ENCODE peak calls at places on chromosomes 16 and 17, in seven cellular contexts. G is tibial nerve, U is lower lobe of right lung, T is AG10803, W is cardiac muscle cell, Q is colonic mucosa, P is fibroblast of lung. R is an unnamed sample.

GRCh38 chr17:38969281-38969680 is 2.1 kb upstream of the FBXO47 start:
- DNase-seq in W (no peak), Q (no peak), P (no peak), G (no peak), T (no peak), U (no peak), R (no peak)

GRCh38 chr17:16916557-16916920 is 55.4 kb downstream of the TNFRSF13B start:
- DNase-seq in T (no peak), G (no peak), Q (no peak), W (no peak), P (no peak), U (peak; percentile 14), R (no peak)

GRCh38 chr16:84825896-84826557 is 6.2 kb downstream of the CRISPLD2 start:
- DNase-seq in T (peak; percentile 77), G (no peak), U (no peak), W (no peak), Q (no peak), P (peak; percentile 36), R (no peak)

GRCh38 chr17:13640559-13640958 is 38.8 kb upstream of the HS3ST3A1 start:
- DNase-seq in T (no peak), Q (no peak), G (no peak), W (no peak), U (no peak), P (no peak), R (no peak)

GRCh38 chr16:89484923-89485679 is 5.3 kb downstream of the ANKRD11 start:
- DNase-seq in P (no peak), G (no peak), W (no peak), U (no peak), Q (no peak), T (no peak), R (no peak)

GRCh38 chr16:85394511-85395206 is 218.5 kb upstream of the GSE1 start:
- DNase-seq in G (peak; percentile 11), W (no peak), P (no peak), Q (peak; percentile 19), U (peak; percentile 35), T (no peak), R (no peak)

GRCh38 chr16:58501242-58502131 is 1.5 kb downstream of the NDRG4 start:
- DNase-seq in Q (no peak), T (no peak), P (peak; percentile 16), W (peak; percentile 79), G (no peak), U (peak; percentile 53), R (no peak)

GRCh38 chr17:50817142-50817751 is 18.1 kb upstream of the WFIKKN2 start:
- DNase-seq in P (no peak), U (peak; percentile 66), Q (peak; percentile 55), W (peak; percentile 60), G (no peak), T (no peak), R (no peak)

GRCh38 chr17:57440522-57441269 is 184.4 kb downstream of the MSI2 start:
- DNase-seq in Q (peak; percentile 59), T (peak; percentile 47), U (peak; percentile 47), P (peak; percentile 98), G (peak; percentile 34), W (peak; percentile 93), R (peak; percentile 79)
- H3K4me3 ChIP-seq in Q (no peak overlapping the region), T (no peak overlapping the region), U (no peak overlapping the region), P (no peak overlapping the region), G (no peak overlapping the region), W (no peak overlapping the region), R (no peak overlapping the region)

GRCh38 chr17:36117505-36118382 is 14.1 kb downstream of the CCL4 start:
- DNase-seq in P (no peak), Q (no peak), G (no peak), U (no peak), T (no peak), W (no peak), R (no peak)

GRCh38 chr17:36107660-36108059 is 4.0 kb downstream of the CCL4 start:
- DNase-seq in G (no peak), Q (no peak), P (no peak), T (no peak), U (no peak), W (no peak), R (no peak)

DNA sequence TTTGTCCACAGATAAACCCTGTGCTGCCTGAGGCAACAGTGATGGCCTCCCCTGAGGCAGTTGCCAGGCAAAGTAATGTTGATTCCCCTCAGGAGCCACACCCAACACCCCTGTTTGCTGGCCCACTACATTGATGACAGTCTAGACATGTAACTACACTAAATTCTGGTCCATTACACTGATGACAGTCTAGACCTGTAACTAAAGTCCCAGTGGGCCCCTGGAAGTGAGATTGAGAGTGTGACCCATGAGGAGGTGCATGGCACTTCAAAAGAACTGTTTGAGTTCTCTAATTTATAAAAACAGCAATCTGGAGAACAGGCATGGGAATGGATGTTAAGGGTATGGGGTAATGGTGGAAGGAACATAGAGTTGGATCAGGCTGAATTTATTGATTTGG is 8.9 kb downstream of the CCL4 start:
- DNase-seq in W (no peak), Q (no peak), P (no peak), G (no peak), U (no peak), T (no peak), R (no peak)
- TF ChIP-seq CTCF in W (no peak), Q (no peak), P (no peak), G (no peak), U (no peak), T (no peak), R (no peak)

DNA sequence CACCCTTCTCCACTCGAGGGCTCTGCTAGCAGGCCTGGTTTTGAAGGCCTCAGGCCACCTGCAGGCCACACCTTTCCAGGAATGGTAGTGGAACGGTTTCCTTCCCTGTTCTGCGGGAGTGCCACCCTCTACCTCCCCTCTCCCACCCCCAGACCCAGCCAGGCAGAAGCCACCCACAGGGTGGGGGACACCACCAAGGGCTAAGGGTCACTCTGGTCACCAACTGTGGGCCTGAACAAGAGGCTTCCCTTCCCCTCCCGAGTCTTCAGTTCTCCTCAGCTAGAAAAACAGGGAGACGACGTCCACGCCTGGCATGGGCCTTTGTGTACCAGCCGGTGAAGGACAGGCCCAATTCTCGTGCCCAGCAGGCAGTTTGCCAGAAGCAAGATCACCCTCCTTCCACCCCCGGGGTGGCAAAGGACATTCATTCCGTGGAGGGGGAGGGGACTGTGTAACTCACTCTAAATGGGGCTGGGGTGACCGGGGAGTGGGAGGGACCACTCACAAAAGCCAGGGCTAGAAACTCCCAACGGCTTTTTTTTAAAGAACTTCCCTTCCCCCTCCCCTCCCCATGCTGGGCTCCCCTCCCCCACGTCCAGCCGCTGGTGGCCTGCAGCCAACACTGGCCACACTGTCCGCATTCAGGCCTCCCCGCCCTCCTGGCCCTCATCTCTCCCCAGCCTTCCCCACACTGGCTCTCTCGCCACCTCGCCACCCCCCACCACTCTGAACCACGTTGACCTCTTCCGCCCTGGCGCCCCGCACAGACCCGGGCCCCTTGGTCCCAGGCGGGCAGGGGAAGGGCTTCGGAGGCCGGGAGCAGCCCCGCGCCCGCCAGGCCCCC is 7.7 kb downstream of the CBX4 start:
- DNase-seq in Q (peak; percentile 61), P (no peak), U (peak; percentile 70), T (no peak), G (peak; percentile 66), W (peak; percentile 76), R (no peak)
- H3K4me3 ChIP-seq in Q (peak overlapping the region; percentile 11), P (peak overlapping the region; percentile 32), U (peak overlapping the region; percentile 44), T (no peak overlapping the region), G (peak overlapping the region; percentile 46), W (peak overlapping the region; percentile 17), R (no peak overlapping the region)

GRCh38 chr17:45972531-45972930 is 26.5 kb upstream of the STH start:
- DNase-seq in T (no peak), W (no peak), P (no peak), G (no peak), U (no peak), Q (no peak), R (no peak)

GRCh38 chr17:45970659-45971058 is 28.4 kb upstream of the STH start:
- DNase-seq in Q (no peak), W (no peak), G (no peak), T (no peak), U (no peak), P (no peak), R (no peak)

GRCh38 chr17:45973099-45973838 is 25.8 kb upstream of the STH start:
- DNase-seq in P (no peak), W (no peak), T (no peak), U (no peak), Q (peak; percentile 40), G (no peak), R (no peak)

GRCh38 chr17:45969726-45970125 is 29.3 kb upstream of the STH start:
- DNase-seq in P (no peak), U (no peak), Q (no peak), G (no peak), W (no peak), T (no peak), R (no peak)

DNA sequence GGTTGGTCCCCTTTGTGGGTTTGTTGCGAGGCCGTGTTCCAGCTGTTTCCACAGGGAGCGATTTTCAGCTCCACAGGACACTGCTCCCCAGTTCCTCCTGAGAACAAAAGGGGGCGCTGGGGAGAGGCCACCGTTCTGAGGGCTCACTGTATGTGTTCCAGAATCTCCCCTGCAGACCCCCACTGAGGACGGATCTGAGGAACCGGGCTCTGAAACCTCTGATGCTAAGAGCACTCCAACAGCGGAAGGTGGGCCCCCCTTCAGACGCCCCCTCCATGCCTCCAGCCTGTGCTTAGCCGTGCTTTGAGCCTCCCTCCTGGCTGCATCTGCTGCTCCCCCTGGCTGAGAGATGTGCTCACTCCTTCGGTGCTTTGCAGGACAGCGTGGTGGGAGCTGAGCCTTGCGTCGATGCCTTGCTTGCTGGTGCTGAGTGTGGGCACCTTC is 27.3 kb upstream of the STH start:
- DNase-seq in W (no peak), Q (no peak), G (no peak), P (no peak), U (no peak), T (no peak), R (no peak)
- TF ChIP-seq CTCF in W (no peak), Q (no peak), G (no peak), P (no peak), U (no peak), T (no peak), R (no peak)

DNA sequence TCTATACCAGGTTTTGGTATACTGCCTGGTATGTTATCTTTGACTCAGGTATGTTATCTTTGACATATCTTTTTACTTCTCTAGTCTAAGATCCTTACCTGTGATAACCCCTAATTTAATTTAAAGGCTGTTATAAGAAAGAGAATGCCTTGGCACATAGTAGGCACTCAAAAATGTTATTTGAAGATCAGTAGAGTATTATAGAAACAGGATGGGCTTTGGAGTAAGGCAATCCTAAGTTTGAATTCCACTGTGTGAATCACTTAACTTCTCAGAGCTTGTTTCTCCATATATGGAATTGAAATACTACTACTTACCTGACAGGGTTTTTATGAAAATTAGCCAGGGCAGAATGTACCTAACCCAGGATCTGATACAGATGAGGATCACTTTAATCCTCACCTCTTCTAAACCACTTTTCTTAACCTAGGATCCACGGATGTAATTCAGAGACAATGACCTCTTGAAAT is 1.2 kb downstream of the BRIP1 start:
- DNase-seq in W (peak; percentile 1), Q (no peak), G (no peak), U (no peak), P (peak; percentile 57), T (peak; percentile 5), R (peak; percentile 1)
- H3K4me3 ChIP-seq in W (peak overlapping the region; percentile 74), Q (no peak overlapping the region), G (no peak overlapping the region), U (no peak overlapping the region), P (peak overlapping the region; percentile 79), T (peak overlapping the region; percentile 83), R (peak overlapping the region; percentile 81)

GRCh38 chr17:19567216-19568015 is 33.8 kb downstream of the SLC47A1 start:
- DNase-seq in U (no peak), G (no peak), T (no peak), Q (no peak), W (no peak), P (no peak), R (no peak)
- TF ChIP-seq CTCF in U (no peak), G (no peak), T (no peak), Q (no peak), W (no peak), P (no peak), R (no peak)